ENCODE peak calls at places on chromosomes 11 and 22, in seven cellular contexts. Y is LHCN-M2; Z is GM13976; H is COR-L47; J is fibroblast of the conjunctiva; L is stimulated activated CD4-positive, alpha-beta T cell treated with anti-CD3 and anti-CD28 coated beads, Interleukin-2, amount 100 ng/mL, for 24 hours; A is Panc1. D is an unnamed sample.

GRCh38 chr22:27242917-27243589 is 558.5 kb downstream of the MN1 start:
- DNase-seq in Y (no peak), Z (no peak), H (no peak), J (no peak), L (no peak), A (no peak), D (no peak)

GRCh38 chr11:66568124-66568916 is at the start of gene CTSF:
- DNase-seq in Y (peak), Z (peak), H (peak), J (peak), L (peak), A (peak), D (peak)

GRCh38 chr22:37202001-37202555 is 10.2 kb downstream of the SSTR3 start:
- DNase-seq in Y (no peak), Z (no peak), H (no peak), J (no peak), L (no peak), A (no peak), D (no peak)

GRCh38 chr11:47396049-47396320 is 12.4 kb upstream of the SLC39A13 start:
- DNase-seq in Y (no peak), Z (no peak), H (no peak), J (no peak), L (no peak), A (no peak), D (no peak)

GRCh38 chr11:118715837-118716260 is 36.4 kb upstream of the TREH start:
- DNase-seq in Y (peak), Z (no peak), H (no peak), J (no peak), L (no peak), A (no peak), D (peak)

GRCh38 chr11:99424313-99425084 is 403.8 kb downstream of the CNTN5 start:
- DNase-seq in Y (no peak), Z (no peak), H (no peak), J (no peak), L (no peak), A (no peak), D (no peak)

GRCh38 chr22:45709866-45710265 is 38.2 kb downstream of the ATXN10 start:
- DNase-seq in Y (peak), Z (no peak), H (no peak), J (no peak), L (no peak), A (no peak), D (no peak)

GRCh38 chr11:83241291-83241946 is 44.7 kb downstream of the CCDC90B start:
- DNase-seq in Y (peak), Z (peak), H (peak), J (peak), L (peak), A (peak), D (peak)

GRCh38 chr11:73141031-73141308 is 1.1 kb downstream of the FCHSD2 start:
- DNase-seq in Y (no peak), Z (peak), H (no peak), J (no peak), L (peak), A (no peak), D (no peak)

GRCh38 chr11:35160248-35160820 is 21.4 kb downstream of the CD44 start:
- DNase-seq in Y (no peak), Z (no peak), H (no peak), J (no peak), L (no peak), A (no peak), D (no peak)

GRCh38 chr11:131408011-131408640 is 37.7 kb downstream of the NTM start:
- DNase-seq in Y (peak), Z (peak), H (no peak), J (no peak), L (no peak), A (peak), D (peak)

GRCh38 chr11:26931248-26931631 is 62.7 kb upstream of the FIBIN start:
- DNase-seq in Y (no peak), Z (no peak), H (no peak), J (no peak), L (no peak), A (no peak), D (no peak)

GRCh38 chr11:46238078-46238966 is 39.1 kb upstream of the CREB3L1 start:
- DNase-seq in Y (peak), Z (peak), H (peak), J (no peak), L (peak), A (no peak), D (peak)

GRCh38 chr22:50089231-50090140 is at the start of gene MOV10L1:
- DNase-seq in Y (no peak), Z (no peak), H (no peak), J (peak), L (peak), A (no peak), D (no peak)

GRCh38 chr11:69694781-69695180 is 9.0 kb downstream of the FGF19 start:
- DNase-seq in Y (no peak), Z (no peak), H (no peak), J (no peak), L (no peak), A (no peak), D (peak)

D was measured in NCI-H146.